ENCODE peak calls at places on chromosome 9, in ten cellular contexts. I is chondrocyte, W is ovary, G is fibroblast of the aortic adventitia, K is GM06990, B is WTC11, Q is HCT116, S is testis, U is MCF 10A, Y is tibial artery. A is an unnamed sample.

GRCh38 chr9:95010431-95010838 is 283.9 kb downstream of the AOPEP start:
- DNase-seq in I (no peak), W (no peak), G (no peak), K (no peak), B (no peak), Q (no peak), S (no peak), U (no peak), Y (no peak), A (no peak)

GRCh38 chr9:134432471-134432870 is 106.2 kb downstream of the RXRA start:
- DNase-seq in I (no peak), W (no peak), G (no peak), K (no peak), B (no peak), Q (no peak), S (no peak), U (peak; percentile 67), Y (no peak), A (no peak)

GRCh38 chr9:20477940-20478620 is 144.2 kb downstream of the MLLT3 start:
- DNase-seq in I (no peak), W (no peak), G (peak; percentile 60), K (no peak), B (no peak), Q (no peak), S (no peak), U (peak; percentile 26), Y (no peak), A (no peak)

GRCh38 chr9:92680166-92681119 is 10.5 kb upstream of the IPPK start:
- DNase-seq in I (no peak), W (no peak), G (peak; percentile 59), K (no peak), B (no peak), Q (no peak), S (no peak), U (peak; percentile 92), Y (no peak), A (no peak)

GRCh38 chr9:130780865-130781504 is 54.1 kb upstream of the ABL1 start:
- DNase-seq in I (no peak), W (peak; percentile 82), G (peak; percentile 100), K (no peak), B (no peak), Q (no peak), S (peak; percentile 75), U (peak; percentile 96), Y (peak; percentile 93), A (no peak)

GRCh38 chr9:135130266-135130976 is 43.0 kb downstream of the OLFM1 start:
- DNase-seq in I (no peak), W (no peak), G (no peak), K (no peak), B (no peak), Q (peak; percentile 63), S (peak; percentile 31), U (peak; percentile 86), Y (no peak), A (no peak)

GRCh38 chr9:89701221-89701798 is 96.5 kb downstream of the GADD45G start:
- DNase-seq in I (no peak), W (no peak), G (no peak), K (peak; percentile 80), B (no peak), Q (no peak), S (no peak), U (no peak), Y (no peak), A (no peak)

GRCh38 chr9:5553211-5553610 is 42.9 kb downstream of the PDCD1LG2 start:
- DNase-seq in I (no peak), W (no peak), G (peak; percentile 79), K (no peak), B (no peak), Q (no peak), S (no peak), U (no peak), Y (no peak), A (no peak)

GRCh38 chr9:137385061-137385655 is 37.8 kb downstream of the EXD3 start:
- DNase-seq in I (no peak), W (no peak), G (no peak), K (no peak), B (no peak), Q (no peak), S (no peak), U (no peak), Y (no peak), A (no peak)

GRCh38 chr9:123343428-123344272 is 12.3 kb upstream of the CRB2 start:
- DNase-seq in I (no peak), W (no peak), G (no peak), K (peak; percentile 76), B (no peak), Q (no peak), S (no peak), U (peak; percentile 52), Y (no peak), A (no peak)

GRCh38 chr9:123418506-123418905 is 62.5 kb downstream of the CRB2 start:
- DNase-seq in I (peak; percentile 55), W (no peak), G (no peak), K (no peak), B (no peak), Q (no peak), S (no peak), U (no peak), Y (peak; percentile 47), A (no peak)

GRCh38 chr9:136858844-136859757 is 7.0 kb downstream of the MAMDC4 start:
- DNase-seq in I (peak; percentile 85), W (no peak), G (peak; percentile 60), K (peak; percentile 13), B (no peak), Q (no peak), S (peak; percentile 82), U (peak; percentile 77), Y (peak; percentile 86), A (no peak)

GRCh38 chr9:136409557-136410455 is 608 bp downstream of the ENTR1 start:
- DNase-seq in I (peak; percentile 89), W (no peak), G (peak; percentile 31), K (peak; percentile 60), B (peak; percentile 36), Q (no peak), S (peak; percentile 57), U (peak; percentile 46), Y (no peak), A (no peak)

GRCh38 chr9:113922160-113922559 is 46.1 kb downstream of the ZNF618 start:
- DNase-seq in I (no peak), W (no peak), G (no peak), K (no peak), B (no peak), Q (no peak), S (no peak), U (no peak), Y (no peak), A (no peak)

GRCh38 chr9:78927099-78927940 is 630.4 kb downstream of the PSAT1 start:
- DNase-seq in I (no peak), W (no peak), G (no peak), K (no peak), B (no peak), Q (no peak), S (no peak), U (no peak), Y (no peak), A (no peak)

GRCh38 chr9:127503947-127504886 is 52.9 kb downstream of the LRSAM1 start:
- DNase-seq in I (peak; percentile 94), W (peak; percentile 83), G (peak; percentile 86), K (peak; percentile 59), B (peak; percentile 94), Q (peak; percentile 62), S (peak; percentile 91), U (peak; percentile 73), Y (peak; percentile 91), A (peak; percentile 91)

GRCh38 chr9:18824095-18824666 is 208.8 kb downstream of the SAXO1 start:
- DNase-seq in I (no peak), W (no peak), G (peak; percentile 37), K (no peak), B (no peak), Q (no peak), S (peak; percentile 22), U (peak; percentile 45), Y (no peak), A (no peak)
- TF ChIP-seq CTCF in I (peak; percentile 65), W (no peak), G (peak; percentile 42), K (peak; percentile 46), B (no peak), Q (peak; percentile 49), S (no peak), U (peak; percentile 47), Y (no peak), A (no peak)

DNA sequence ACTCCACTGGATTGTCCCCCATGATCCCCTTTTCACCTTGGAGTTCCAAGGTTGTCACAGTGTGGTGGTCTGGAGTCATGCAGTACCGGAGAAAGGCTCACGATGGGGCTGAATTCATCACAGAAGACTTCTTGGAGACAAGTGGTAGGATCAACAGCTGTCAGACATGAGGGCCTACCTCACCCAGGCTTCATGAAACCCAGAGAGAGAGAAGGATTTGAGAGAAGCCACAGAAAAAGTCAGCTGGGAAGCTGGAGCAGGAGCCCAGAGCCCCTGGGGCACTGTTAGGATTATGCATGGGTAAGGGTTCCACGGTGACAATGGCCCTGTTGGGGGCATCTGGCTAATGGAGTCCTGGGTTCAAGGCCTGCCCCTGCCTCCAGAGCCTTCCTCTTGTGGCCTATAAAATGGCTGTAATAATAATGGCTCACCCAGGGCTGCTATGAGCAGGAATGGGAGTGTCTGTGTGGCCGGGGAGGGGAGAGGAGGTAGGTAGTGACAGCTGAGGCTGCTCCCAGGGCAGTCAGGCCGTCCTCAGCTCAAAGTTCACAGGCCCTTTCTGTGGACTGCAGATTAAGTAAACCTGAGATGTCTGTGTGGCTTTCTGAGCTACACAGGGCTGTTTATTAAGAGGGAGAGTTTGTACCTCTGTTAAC is 910 bp downstream of the TRIM14 start:
- DNase-seq in I (peak; percentile 26), W (no peak), G (no peak), K (peak; percentile 57), B (no peak), Q (peak; percentile 24), S (peak; percentile 61), U (peak; percentile 51), Y (no peak), A (no peak)
- TF ChIP-seq CTCF in I (peak; percentile 19), W (no peak), G (no peak), K (no peak), B (no peak), Q (peak; percentile 45), S (no peak), U (no peak), Y (no peak), A (no peak)

DNA sequence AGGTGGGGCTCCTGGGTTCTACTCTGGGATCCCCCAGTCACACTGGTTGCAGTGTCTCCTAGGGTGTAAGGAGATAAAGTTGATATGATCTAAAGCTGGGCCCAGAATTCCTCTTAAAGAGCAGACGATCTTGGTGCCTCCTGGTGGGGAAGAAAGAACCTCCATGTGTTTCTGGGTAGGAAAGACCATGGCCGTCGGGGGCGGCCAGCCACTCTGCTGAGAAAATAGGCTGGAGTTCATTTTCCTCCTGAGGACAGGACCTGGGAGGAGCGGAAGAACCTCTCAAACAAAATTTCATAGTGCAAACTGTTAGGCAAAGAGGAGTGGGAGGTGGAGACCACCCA is 163.8 kb upstream of the TBC1D2 start:
- DNase-seq in I (no peak), W (no peak), G (no peak), K (no peak), B (no peak), Q (no peak), S (no peak), U (no peak), Y (no peak), A (no peak)
- TF ChIP-seq CTCF in I (no peak), W (no peak), G (no peak), K (no peak), B (no peak), Q (no peak), S (no peak), U (no peak), Y (no peak), A (no peak)

DNA sequence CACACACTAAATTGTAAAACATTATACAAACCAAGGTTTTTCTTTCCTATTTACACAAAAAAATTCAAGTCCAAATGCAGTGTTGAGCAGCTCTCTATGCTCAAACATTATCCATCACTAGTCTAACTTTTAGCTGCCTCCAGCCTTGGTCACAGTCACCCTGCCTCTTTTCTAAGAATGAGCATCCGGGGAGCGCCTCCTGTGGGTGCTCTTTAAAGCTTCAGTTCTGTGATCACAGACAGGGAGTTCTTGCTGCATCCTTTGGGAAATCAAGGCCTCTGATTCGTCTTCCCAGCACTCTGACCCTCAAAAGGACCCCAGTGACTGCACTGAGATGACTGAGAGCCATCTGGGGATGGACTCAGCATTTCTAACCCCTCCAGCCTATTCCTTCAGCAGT is 289.6 kb downstream of the SEC61B start:
- DNase-seq in I (no peak), W (no peak), G (no peak), K (no peak), B (peak; percentile 25), Q (no peak), S (no peak), U (no peak), Y (no peak), A (no peak)
- TF ChIP-seq CTCF in I (no peak), W (no peak), G (peak; percentile 11), K (peak; percentile 17), B (no peak), Q (peak; percentile 33), S (no peak), U (no peak), Y (no peak), A (no peak)